ENCODE peak calls at places on chromosome 16, in ten cellular contexts. V is H1, H is breast epithelium, P is colonic mucosa, E is OCI-LY7, F is transverse colon, B is fibroblast of mammary gland, Y is foreskin fibroblast, U is heart right ventricle, G is heart left ventricle. W is an unnamed sample.

GRCh38 chr16:86899156-86899555 is 320.8 kb downstream of the FOXL1 start:
- DNase-seq in V (no peak), H (no peak), P (no peak), E (no peak), F (no peak), B (no peak), Y (no peak), U (no peak), G (no peak), W (no peak)

GRCh38 chr16:86663691-86664517 is 85.6 kb downstream of the FOXL1 start:
- DNase-seq in V (no peak), H (no peak), P (no peak), E (no peak), F (no peak), B (peak), Y (peak), U (no peak), G (no peak), W (no peak)

GRCh38 chr16:77169650-77170236 is 21.2 kb upstream of the MON1B start:
- DNase-seq in V (peak), H (no peak), P (peak), E (peak), F (peak), B (peak), Y (peak), U (peak), G (no peak), W (no peak)

GRCh38 chr16:25868966-25869365 is 177.2 kb downstream of the HS3ST4 start:
- DNase-seq in V (no peak), H (no peak), P (no peak), E (no peak), F (no peak), B (no peak), Y (no peak), U (no peak), G (no peak), W (no peak)

GRCh38 chr16:25270577-25270976 is 12.9 kb upstream of the ZKSCAN2 start:
- DNase-seq in V (no peak), H (no peak), P (no peak), E (no peak), F (no peak), B (no peak), Y (no peak), U (no peak), G (no peak), W (no peak)

GRCh38 chr16:10495031-10495345 is 85.4 kb downstream of the EMP2 start:
- DNase-seq in V (no peak), H (no peak), P (no peak), E (no peak), F (no peak), B (no peak), Y (no peak), U (no peak), G (no peak), W (no peak)

GRCh38 chr16:89707695-89708094 is 6.2 kb upstream of the SPATA2L start:
- DNase-seq in V (no peak), H (no peak), P (no peak), E (no peak), F (no peak), B (no peak), Y (no peak), U (no peak), G (no peak), W (no peak)

GRCh38 chr16:24131294-24131693 is 124.8 kb upstream of the CACNG3 start:
- DNase-seq in V (no peak), H (no peak), P (no peak), E (no peak), F (no peak), B (no peak), Y (no peak), U (no peak), G (no peak), W (no peak)

GRCh38 chr16:30678586-30678970 is 20.3 kb downstream of the FBRS start:
- DNase-seq in V (no peak), H (no peak), P (no peak), E (no peak), F (no peak), B (no peak), Y (no peak), U (no peak), G (no peak), W (no peak)

GRCh38 chr16:47567321-47567720 is 106.2 kb downstream of the PHKB start:
- DNase-seq in V (no peak), H (no peak), P (no peak), E (no peak), F (no peak), B (no peak), Y (no peak), U (no peak), G (no peak), W (no peak)

GRCh38 chr16:22077700-22078313 is 14.5 kb upstream of the VWA3A start:
- DNase-seq in V (peak), H (no peak), P (peak), E (peak), F (peak), B (peak), Y (peak), U (peak), G (peak), W (peak)

GRCh38 chr16:22977294-22977697 is 163.3 kb downstream of the HS3ST2 start:
- DNase-seq in V (peak), H (no peak), P (no peak), E (peak), F (no peak), B (peak), Y (peak), U (no peak), G (no peak), W (no peak)

GRCh38 chr16:28120754-28121153 is 57.2 kb upstream of the GSG1L start:
- DNase-seq in V (no peak), H (no peak), P (no peak), E (no peak), F (no peak), B (no peak), Y (no peak), U (no peak), G (no peak), W (no peak)

GRCh38 chr16:28112908-28113307 is 49.4 kb upstream of the GSG1L start:
- DNase-seq in V (no peak), H (no peak), P (no peak), E (no peak), F (no peak), B (no peak), Y (no peak), U (no peak), G (no peak), W (no peak)

GRCh38 chr16:28118636-28119035 is 55.1 kb upstream of the GSG1L start:
- DNase-seq in V (no peak), H (no peak), P (no peak), E (no peak), F (no peak), B (no peak), Y (no peak), U (no peak), G (no peak), W (no peak)

GRCh38 chr16:28121527-28121926 is 58.0 kb upstream of the GSG1L start:
- DNase-seq in V (no peak), H (no peak), P (no peak), E (no peak), F (no peak), B (no peak), Y (no peak), U (no peak), G (no peak), W (no peak)

DNA sequence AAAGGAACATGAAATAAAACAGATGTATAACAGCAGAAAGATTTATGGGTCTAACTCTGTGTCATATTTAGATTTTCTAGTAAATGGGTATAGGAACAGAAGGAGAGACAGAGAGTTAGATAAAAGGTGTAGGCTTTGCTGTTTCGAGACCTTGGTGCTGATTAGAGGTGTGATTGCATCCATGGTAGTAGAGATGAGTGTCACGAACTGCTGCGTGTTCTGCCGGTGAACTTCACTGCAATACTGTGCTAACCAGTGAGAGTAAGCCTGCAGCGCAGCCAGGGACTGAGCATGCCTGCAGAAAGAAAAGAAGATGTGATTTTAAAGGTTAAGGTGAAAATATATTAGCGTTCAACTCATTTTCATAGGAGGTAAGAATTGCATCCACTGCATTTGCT is 53.7 kb upstream of the GSG1L start:
- DNase-seq in V (no peak), H (no peak), P (no peak), E (no peak), F (no peak), B (no peak), Y (no peak), U (no peak), G (no peak), W (no peak)
- H3K4me3 ChIP-seq in V (no peak), H (no peak), P (no peak), E (no peak), F (no peak), B (no peak), Y (no peak), U (no peak), G (no peak), W (no peak)

DNA sequence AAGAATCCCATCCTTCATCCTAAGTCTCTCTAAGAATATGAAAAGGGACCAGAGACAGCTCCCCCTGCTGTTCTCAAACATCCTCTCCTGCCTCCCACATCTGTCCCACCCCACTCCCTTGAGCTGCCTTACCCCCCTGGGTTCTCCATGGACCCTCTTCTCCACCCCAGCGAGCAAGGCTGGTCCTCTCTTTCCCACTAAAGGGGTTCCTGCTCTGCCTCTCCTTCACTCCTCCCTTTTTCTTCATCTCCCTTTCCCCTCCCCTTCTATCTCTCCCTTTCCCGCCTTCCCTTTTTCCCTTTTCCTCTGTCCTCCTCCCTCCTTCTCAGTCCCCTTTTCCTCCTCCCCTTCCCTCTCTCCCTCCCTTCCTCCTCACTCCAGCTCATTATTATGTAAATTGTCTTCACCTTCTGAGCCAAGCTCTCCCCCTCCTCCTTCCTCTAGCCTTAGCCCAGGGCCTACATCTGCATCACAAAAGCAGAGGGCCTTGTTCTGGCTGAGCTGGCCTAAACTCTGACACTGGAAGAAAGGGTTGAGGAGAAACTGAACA is 90.0 kb downstream of the GNAO1 start:
- DNase-seq in V (peak), H (no peak), P (no peak), E (no peak), F (no peak), B (peak), Y (no peak), U (no peak), G (no peak), W (no peak)
- TF ChIP-seq CTCF in V (no peak), H (no peak), P (no peak), E (peak), F (no peak), B (peak), Y (peak), U (peak), G (peak), W (no peak)

DNA sequence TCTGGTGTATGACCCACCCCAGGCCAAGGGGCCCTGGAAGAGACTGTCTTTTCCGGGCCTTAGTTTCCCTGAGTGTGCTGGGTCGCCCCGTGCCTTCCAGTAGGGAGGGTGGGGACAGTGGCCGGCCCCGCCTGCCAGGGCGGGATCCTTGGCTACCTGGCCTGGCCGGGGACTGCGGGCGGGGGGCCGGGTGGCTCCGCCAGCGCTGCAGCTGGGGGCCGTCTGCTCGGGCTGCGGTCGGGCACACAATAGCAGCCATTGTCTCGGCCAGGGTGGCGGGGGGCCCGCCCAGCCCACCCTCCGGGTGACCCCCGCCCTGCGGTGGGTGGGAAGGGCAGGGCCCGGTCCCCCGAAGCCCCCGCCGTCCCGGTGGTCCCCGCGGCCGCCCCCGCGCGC is 11.5 kb downstream of the GLIS2 start:
- DNase-seq in V (peak), H (no peak), P (no peak), E (no peak), F (no peak), B (no peak), Y (no peak), U (no peak), G (no peak), W (no peak)
- H3K4me3 ChIP-seq in V (peak), H (peak), P (peak), E (peak), F (no peak), B (peak), Y (no peak), U (peak), G (peak), W (peak)

DNA sequence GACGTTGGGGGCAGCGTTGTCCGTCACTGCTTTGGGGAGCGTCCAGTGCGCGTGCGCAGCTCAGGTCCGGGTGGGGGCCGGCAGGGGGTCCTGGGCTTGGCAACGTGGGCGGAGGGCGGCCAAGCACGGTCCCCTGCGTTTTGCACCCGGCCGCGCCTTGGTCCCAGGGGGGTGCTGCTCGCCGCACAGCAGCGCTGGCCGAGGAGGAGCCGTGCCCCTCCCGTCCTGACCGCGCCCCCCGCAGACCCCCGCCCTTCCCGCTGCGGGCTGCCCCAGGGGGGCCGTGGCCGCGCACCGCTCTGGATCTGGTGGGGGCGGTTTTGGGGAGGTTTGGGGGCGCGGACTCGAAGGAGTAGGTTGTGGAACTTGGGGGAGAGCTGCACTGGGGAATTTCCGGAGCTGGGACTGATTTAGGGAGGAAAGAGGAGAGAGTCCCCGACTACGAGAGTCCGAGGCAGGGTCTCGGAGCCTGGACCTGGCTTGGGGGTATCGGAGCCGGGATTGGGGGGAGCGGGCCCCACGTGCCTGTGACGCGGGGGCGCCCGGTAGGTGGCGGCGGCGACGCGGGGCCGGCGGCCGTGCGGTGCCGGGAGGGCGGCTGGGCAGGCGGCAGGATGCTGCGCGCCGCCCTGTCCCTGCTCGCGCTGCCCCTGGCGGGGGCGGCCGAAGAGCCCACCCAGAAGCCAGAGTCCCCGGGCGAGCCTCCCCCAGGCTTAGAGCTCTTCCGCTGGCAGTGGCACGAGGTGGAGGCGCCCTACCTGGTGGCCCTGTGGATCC is at the start of gene SLC9A5:
- DNase-seq in V (peak), H (no peak), P (no peak), E (peak), F (no peak), B (no peak), Y (no peak), U (no peak), G (peak), W (no peak)
- TF ChIP-seq CTCF in V (no peak), H (no peak), P (no peak), E (no peak), F (peak), B (no peak), Y (no peak), U (peak), G (peak), W (no peak)

GRCh38 chr16:3165111-3165822 is 22.7 kb upstream of the OR1F1 start:
- DNase-seq in V (no peak), H (no peak), P (no peak), E (no peak), F (no peak), B (no peak), Y (no peak), U (no peak), G (no peak), W (no peak)

GRCh38 chr16:3158014-3158497 is 23.2 kb downstream of the ZNF213 start:
- DNase-seq in V (no peak), H (no peak), P (peak), E (no peak), F (no peak), B (no peak), Y (no peak), U (no peak), G (no peak), W (no peak)

GRCh38 chr16:3158498-3159314 is 23.9 kb downstream of the ZNF213 start:
- DNase-seq in V (peak), H (peak), P (peak), E (peak), F (peak), B (peak), Y (peak), U (peak), G (peak), W (peak)

GRCh38 chr16:3164121-3164991 is 23.6 kb upstream of the OR1F1 start:
- DNase-seq in V (no peak), H (no peak), P (no peak), E (no peak), F (no peak), B (no peak), Y (no peak), U (no peak), G (no peak), W (no peak)

DNA sequence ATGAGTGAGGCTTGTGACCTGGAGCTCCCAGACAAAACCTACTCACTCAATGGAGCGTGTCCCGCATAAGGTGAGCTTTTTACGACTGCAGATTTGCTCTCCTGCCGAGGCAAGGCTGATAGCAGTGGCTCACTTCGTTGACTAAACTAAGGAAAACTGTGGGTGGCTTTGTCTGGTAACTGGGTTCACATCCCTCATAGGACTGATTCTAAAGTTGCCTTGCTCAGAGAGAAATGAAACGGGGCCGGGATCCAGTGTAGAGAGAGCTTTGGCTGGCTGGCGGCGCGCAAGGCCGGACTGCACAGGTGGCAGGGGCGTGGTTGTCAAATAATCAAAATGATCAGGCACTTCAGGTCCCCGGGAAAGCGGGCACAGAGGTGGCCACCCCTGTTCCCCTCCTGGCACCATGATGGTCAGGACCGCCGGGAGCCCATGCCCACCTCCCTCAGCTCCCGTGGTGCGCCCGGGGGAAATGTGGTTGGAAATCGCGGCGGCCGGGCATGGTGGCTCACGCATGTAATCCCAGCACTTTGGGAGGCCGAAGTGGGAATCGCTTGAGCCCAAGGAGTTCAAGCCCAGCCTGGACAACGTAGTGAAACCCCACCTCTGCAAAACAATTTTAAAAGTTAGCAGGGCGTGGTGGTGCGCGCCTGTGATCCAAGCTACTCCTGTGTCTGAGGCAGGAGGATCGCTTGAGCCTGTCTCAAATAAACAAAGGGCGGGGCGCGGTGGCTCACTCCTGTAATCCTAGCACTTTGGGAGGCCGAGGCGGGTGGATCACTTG is 26.6 kb upstream of the OR1F1 start:
- DNase-seq in V (no peak), H (no peak), P (peak), E (no peak), F (peak), B (no peak), Y (no peak), U (no peak), G (no peak), W (no peak)
- H3K4me3 ChIP-seq in V (no peak), H (no peak), P (no peak), E (no peak), F (no peak), B (no peak), Y (no peak), U (no peak), G (no peak), W (no peak)

DNA sequence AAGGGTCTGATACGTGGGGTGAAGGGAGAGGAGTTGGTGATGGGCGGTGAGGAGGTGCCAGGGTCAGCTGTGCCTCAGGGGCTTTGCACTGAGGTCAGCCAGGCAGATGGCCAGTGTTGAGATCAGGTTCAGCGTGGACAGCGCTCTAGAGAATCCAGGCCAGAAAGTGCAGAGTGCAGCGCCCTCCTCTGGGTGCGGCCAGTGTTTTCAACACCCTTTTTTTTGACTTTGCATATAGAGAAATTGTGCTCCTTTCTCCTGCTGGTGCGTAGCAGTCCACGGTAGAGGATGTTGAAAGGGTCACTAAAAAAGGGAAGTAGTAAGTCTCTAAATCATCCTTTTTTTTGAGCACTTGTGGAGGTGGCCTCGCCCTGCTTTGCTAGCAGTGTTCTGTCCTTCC is 53.9 kb downstream of the BANP start:
- DNase-seq in V (peak), H (no peak), P (no peak), E (no peak), F (no peak), B (peak), Y (no peak), U (no peak), G (no peak), W (no peak)
- TF ChIP-seq CTCF in V (peak), H (no peak), P (no peak), E (peak), F (no peak), B (peak), Y (no peak), U (no peak), G (no peak), W (no peak)

GRCh38 chr16:84312783-84313382 is 18.2 kb downstream of the WFDC1 start:
- DNase-seq in V (peak), H (no peak), P (peak), E (no peak), F (peak), B (no peak), Y (no peak), U (no peak), G (no peak), W (no peak)
- H3K4me3 ChIP-seq in V (peak), H (peak), P (peak), E (no peak), F (peak), B (no peak), Y (no peak), U (no peak), G (peak), W (no peak)

GRCh38 chr16:14186007-14186953 is 115.2 kb downstream of the MRTFB start:
- DNase-seq in V (peak), H (no peak), P (no peak), E (peak), F (no peak), B (peak), Y (peak), U (peak), G (peak), W (no peak)
- TF ChIP-seq CTCF in V (peak), H (peak), P (peak), E (peak), F (peak), B (peak), Y (peak), U (peak), G (peak), W (peak)

GRCh38 chr16:12395266-12395665 is 408.4 kb downstream of the CPPED1 start:
- DNase-seq in V (no peak), H (no peak), P (no peak), E (no peak), F (no peak), B (peak), Y (no peak), U (no peak), G (no peak), W (no peak)

GRCh38 chr16:12398029-12398735 is 405.5 kb downstream of the CPPED1 start:
- DNase-seq in V (no peak), H (no peak), P (no peak), E (no peak), F (no peak), B (no peak), Y (no peak), U (no peak), G (no peak), W (no peak)

GRCh38 chr16:12393208-12393607 is 410.5 kb downstream of the CPPED1 start:
- DNase-seq in V (no peak), H (no peak), P (no peak), E (no peak), F (no peak), B (no peak), Y (no peak), U (no peak), G (no peak), W (no peak)

GRCh38 chr16:12403746-12404658 is 399.7 kb downstream of the CPPED1 start:
- DNase-seq in V (no peak), H (no peak), P (no peak), E (no peak), F (no peak), B (no peak), Y (no peak), U (no peak), G (no peak), W (no peak)

GRCh38 chr16:12398736-12399047 is 405.0 kb downstream of the CPPED1 start:
- DNase-seq in V (no peak), H (no peak), P (no peak), E (no peak), F (no peak), B (no peak), Y (no peak), U (no peak), G (no peak), W (no peak)
- H3K4me3 ChIP-seq in V (no peak), H (no peak), P (no peak), E (no peak), F (no peak), B (no peak), Y (no peak), U (no peak), G (no peak), W (no peak)